ENCODE peak calls at places on chromosomes 12 and 14, in nine cellular contexts. B, T, G, A, V, Z, X, J and C are unnamed samples.

GRCh38 chr12:80551897-80552296 is 107.9 kb downstream of the PTPRQ start:
- DNase-seq in B (no peak), T (no peak), G (no peak), A (no peak), V (no peak), Z (no peak), X (peak), J (peak), C (peak)

GRCh38 chr14:90290612-90291011 is 34.3 kb downstream of the PSMC1 start:
- DNase-seq in B (no peak), T (no peak), G (no peak), A (no peak), V (no peak), Z (no peak), X (no peak), J (no peak), C (no peak)

GRCh38 chr12:77914089-77914488 is 83.4 kb downstream of the NAV3 start:
- DNase-seq in B (no peak), T (no peak), G (no peak), A (no peak), V (no peak), Z (no peak), X (no peak), J (peak), C (no peak)

GRCh38 chr12:111413442-111414086 is 7.8 kb downstream of the SH2B3 start:
- DNase-seq in B (no peak), T (no peak), G (peak), A (no peak), V (no peak), Z (peak), X (no peak), J (peak), C (peak)

GRCh38 chr12:68856510-68856909 is 48.5 kb downstream of the MDM2 start:
- DNase-seq in B (no peak), T (no peak), G (no peak), A (no peak), V (no peak), Z (no peak), X (no peak), J (no peak), C (no peak)

GRCh38 chr12:87120440-87120839 is 864.2 kb upstream of the MGAT4C start:
- DNase-seq in B (no peak), T (no peak), G (no peak), A (no peak), V (no peak), Z (no peak), X (no peak), J (no peak), C (no peak)

GRCh38 chr14:35355981-35356839 is 48.3 kb downstream of the NFKBIA start:
- DNase-seq in B (no peak), T (no peak), G (peak), A (no peak), V (no peak), Z (no peak), X (no peak), J (peak), C (no peak)

GRCh38 chr12:26823391-26823790 is 9.6 kb downstream of the ITPR2 start:
- DNase-seq in B (no peak), T (no peak), G (no peak), A (no peak), V (no peak), Z (no peak), X (no peak), J (peak), C (peak)

GRCh38 chr12:31298510-31298904 is 27.4 kb downstream of the SINHCAF start:
- DNase-seq in B (no peak), T (no peak), G (no peak), A (no peak), V (no peak), Z (no peak), X (no peak), J (no peak), C (no peak)

GRCh38 chr12:1882850-1883470 is 35.5 kb downstream of the CACNA2D4 start:
- DNase-seq in B (no peak), T (peak), G (no peak), A (no peak), V (no peak), Z (no peak), X (no peak), J (no peak), C (no peak)

GRCh38 chr14:52266782-52267181 is 716 bp upstream of the PTGDR start:
- DNase-seq in B (no peak), T (no peak), G (no peak), A (no peak), V (no peak), Z (no peak), X (no peak), J (peak), C (peak)

GRCh38 chr12:52311282-52311643 is 9.9 kb downstream of the KRT83 start:
- DNase-seq in B (no peak), T (no peak), G (no peak), A (no peak), V (no peak), Z (no peak), X (no peak), J (peak), C (no peak)

GRCh38 chr14:101135796-101136742 is 232.5 kb upstream of the RTL1 start:
- DNase-seq in B (peak), T (no peak), G (no peak), A (no peak), V (no peak), Z (peak), X (no peak), J (no peak), C (no peak)

GRCh38 chr14:104113631-104114420 is 24.6 kb upstream of the KIF26A start:
- DNase-seq in B (no peak), T (no peak), G (peak), A (no peak), V (no peak), Z (no peak), X (no peak), J (no peak), C (no peak)

GRCh38 chr12:127025545-127025944 is 1241.4 kb upstream of the TMEM132C start:
- DNase-seq in B (no peak), T (no peak), G (no peak), A (no peak), V (no peak), Z (no peak), X (no peak), J (peak), C (peak)

GRCh38 chr14:72906316-72906715 is 12.4 kb upstream of the DPF3 start:
- DNase-seq in B (no peak), T (no peak), G (no peak), A (no peak), V (no peak), Z (no peak), X (peak), J (peak), C (peak)

GRCh38 chr12:93380480-93381121 is 2.9 kb downstream of the NUDT4 start:
- DNase-seq in B (no peak), T (no peak), G (no peak), A (no peak), V (no peak), Z (no peak), X (no peak), J (peak), C (peak)

GRCh38 chr12:58765653-58766554 is 154.4 kb downstream of the LRIG3 start:
- DNase-seq in B (no peak), T (no peak), G (no peak), A (no peak), V (no peak), Z (no peak), X (no peak), J (no peak), C (no peak)

GRCh38 chr14:24087004-24087403 is 7.1 kb upstream of the PCK2 start:
- DNase-seq in B (no peak), T (no peak), G (no peak), A (no peak), V (no peak), Z (no peak), X (no peak), J (no peak), C (no peak)

GRCh38 chr14:68777644-68778043 is 15.2 kb downstream of the ZFP36L1 start:
- DNase-seq in B (no peak), T (no peak), G (no peak), A (no peak), V (no peak), Z (no peak), X (no peak), J (no peak), C (no peak)

GRCh38 chr14:97602438-97603117 is 805.4 kb downstream of the VRK1 start:
- DNase-seq in B (no peak), T (no peak), G (no peak), A (peak), V (no peak), Z (peak), X (no peak), J (no peak), C (no peak)

GRCh38 chr12:88501976-88502938 is 78.0 kb downstream of the KITLG start:
- DNase-seq in B (no peak), T (no peak), G (no peak), A (no peak), V (no peak), Z (no peak), X (no peak), J (peak), C (no peak)

GRCh38 chr14:72476657-72477499 is 417.0 kb downstream of the DPF3 start:
- DNase-seq in B (no peak), T (no peak), G (peak), A (peak), V (no peak), Z (no peak), X (peak), J (peak), C (peak)

GRCh38 chr14:96156804-96157760 is 47.6 kb upstream of the BDKRB2 start:
- DNase-seq in B (no peak), T (no peak), G (peak), A (no peak), V (no peak), Z (no peak), X (no peak), J (no peak), C (no peak)

GRCh38 chr14:100755649-100756048 is 29.0 kb downstream of the DLK1 start:
- DNase-seq in B (no peak), T (no peak), G (no peak), A (no peak), V (no peak), Z (no peak), X (no peak), J (peak), C (peak)

GRCh38 chr14:58060898-58061297 is 91.1 kb downstream of the ARMH4 start:
- DNase-seq in B (no peak), T (no peak), G (no peak), A (no peak), V (no peak), Z (no peak), X (no peak), J (no peak), C (no peak)

GRCh38 chr12:1205512-1206060 is 214.6 kb downstream of the ERC1 start:
- DNase-seq in B (no peak), T (no peak), G (no peak), A (no peak), V (no peak), Z (no peak), X (no peak), J (peak), C (peak)

GRCh38 chr14:25350802-25351201 is 300.9 kb upstream of the STXBP6 start:
- DNase-seq in B (no peak), T (no peak), G (peak), A (no peak), V (no peak), Z (no peak), X (no peak), J (no peak), C (no peak)

GRCh38 chr12:116662612-116663144 is 75.2 kb downstream of the SPRING1 start:
- DNase-seq in B (no peak), T (peak), G (peak), A (no peak), V (no peak), Z (no peak), X (no peak), J (no peak), C (no peak)

GRCh38 chr12:2890001-2890387 is 697 bp upstream of the TULP3 start:
- DNase-seq in B (no peak), T (no peak), G (no peak), A (no peak), V (no peak), Z (no peak), X (no peak), J (no peak), C (no peak)

GRCh38 chr12:53695148-53696138 is 19.6 kb upstream of the ATP5MC2 start:
- DNase-seq in B (no peak), T (peak), G (peak), A (no peak), V (no peak), Z (no peak), X (peak), J (peak), C (peak)

GRCh38 chr14:71686677-71687076 is 245.6 kb upstream of the RGS6 start:
- DNase-seq in B (no peak), T (no peak), G (no peak), A (no peak), V (no peak), Z (no peak), X (peak), J (peak), C (peak)

GRCh38 chr14:102187044-102187443 is 47.3 kb downstream of the WDR20 start:
- DNase-seq in B (no peak), T (no peak), G (peak), A (no peak), V (no peak), Z (no peak), X (peak), J (peak), C (peak)

GRCh38 chr12:43842259-43842658 is 6.4 kb downstream of the TMEM117 start:
- DNase-seq in B (no peak), T (no peak), G (no peak), A (no peak), V (no peak), Z (no peak), X (no peak), J (no peak), C (no peak)